ENCODE peak calls at places on chromosomes 2 and 18, in seven cellular contexts. O is GM23338, B is PC-9, S is MM.1S, K is hepatocyte, W is OCI-LY7, J is PC-3. U is an unnamed sample.

GRCh38 chr18:65288908-65289307 is 461.9 kb upstream of the CDH7 start:
- DNase-seq in J (no peak), B (no peak), O (no peak), K (no peak), S (no peak), W (no peak), U (no peak)

GRCh38 chr2:132774189-132774588 is 104.2 kb upstream of the LYPD1 start:
- DNase-seq in O (no peak), B (no peak), W (no peak), K (no peak), S (no peak), J (no peak), U (no peak)

GRCh38 chr2:165839610-165840009 is 45.6 kb upstream of the GALNT3 start:
- DNase-seq in K (no peak), O (no peak), W (no peak), J (peak; percentile 73), S (no peak), B (no peak), U (peak; percentile 56)

GRCh38 chr2:101501443-101501842 is 26.5 kb upstream of the RFX8 start:
- DNase-seq in K (no peak), S (no peak), W (no peak), B (no peak), J (peak; percentile 72), O (no peak), U (peak; percentile 39)

GRCh38 chr18:40011201-40011600 is 1943.8 kb upstream of the PIK3C3 start:
- DNase-seq in J (no peak), O (no peak), K (no peak), S (no peak), B (no peak), W (no peak), U (no peak)

GRCh38 chr2:99624682-99625081 is 134.9 kb upstream of the REV1 start:
- DNase-seq in S (no peak), W (no peak), J (no peak), K (no peak), B (no peak), O (peak; percentile 7), U (no peak)

GRCh38 chr2:230330725-230331124 is 3.7 kb downstream of the SP140L start:
- DNase-seq in K (no peak), B (no peak), O (no peak), J (no peak), S (no peak), W (no peak), U (no peak)

GRCh38 chr2:1010373-1011017 is 59.8 kb downstream of the SNTG2 start:
- DNase-seq in S (no peak), W (no peak), K (peak; percentile 14), B (no peak), J (no peak), O (no peak), U (no peak)

GRCh38 chr2:69789762-69790600 is 39.5 kb upstream of the GMCL1 start:
- DNase-seq in S (no peak), O (peak; percentile 54), B (no peak), W (peak; percentile 46), J (no peak), K (no peak), U (peak; percentile 59)

GRCh38 chr2:85826990-85827878 is 61.6 kb downstream of the ST3GAL5 start:
- DNase-seq in W (peak; percentile 76), S (peak; percentile 85), B (peak; percentile 49), K (peak; percentile 82), O (peak; percentile 93), J (peak; percentile 73), U (peak; percentile 88)

GRCh38 chr2:62604336-62604735 is 98.3 kb upstream of the TMEM17 start:
- DNase-seq in B (no peak), W (no peak), O (no peak), K (no peak), J (peak; percentile 82), S (no peak), U (peak; percentile 20)

GRCh38 chr2:1486670-1487069 is 73.4 kb downstream of the TPO start:
- DNase-seq in J (no peak), W (no peak), K (no peak), O (no peak), B (no peak), S (no peak), U (no peak)

GRCh38 chr18:36298113-36298701 is 694 bp downstream of the FHOD3 start:
- DNase-seq in K (no peak), J (no peak), O (peak; percentile 72), B (no peak), W (no peak), S (no peak), U (peak; percentile 55)

GRCh38 chr2:74396149-74396548 is 16.0 kb upstream of the DCTN1 start:
- DNase-seq in S (no peak), K (no peak), J (no peak), W (no peak), O (no peak), B (no peak), U (no peak)

GRCh38 chr2:30110773-30111172 is 36.0 kb upstream of the YPEL5 start:
- DNase-seq in W (no peak), O (no peak), J (peak; percentile 34), S (no peak), B (no peak), K (no peak), U (peak; percentile 45)

DNA sequence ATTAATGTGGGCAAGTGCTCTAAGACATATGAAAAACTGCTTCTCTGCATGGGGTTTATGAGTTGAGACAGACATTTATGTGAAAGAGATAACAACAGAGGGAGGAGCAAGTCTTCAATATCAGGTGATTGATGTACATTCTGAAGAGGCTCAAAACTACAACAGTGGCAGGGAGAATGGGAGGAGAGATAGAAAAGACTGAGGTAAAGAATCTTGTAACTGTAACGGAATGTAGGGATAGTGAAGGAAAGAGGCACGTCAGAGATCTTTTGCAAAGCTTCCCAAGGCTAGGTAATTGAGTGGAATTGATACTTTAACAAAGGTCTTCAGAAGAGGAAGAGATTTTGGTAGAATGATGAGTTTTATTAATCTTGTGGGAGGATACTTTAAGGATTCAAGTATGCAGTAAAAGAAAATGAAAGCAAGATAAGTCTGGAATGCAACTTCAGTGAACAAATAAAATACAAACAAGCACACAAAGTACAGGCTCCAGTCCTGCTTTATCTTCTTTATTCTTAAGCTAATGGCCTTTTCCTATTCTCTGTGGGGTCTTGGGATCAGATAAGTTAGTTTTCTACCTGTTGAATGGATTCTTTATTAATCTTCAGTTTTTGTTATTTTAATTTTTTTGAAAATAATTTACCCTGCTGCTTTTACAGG is 15.0 kb downstream of the SMAD4 start:
- DNase-seq in J (no peak), O (peak; percentile 26), S (no peak), W (no peak), B (no peak), K (no peak), U (peak; percentile 23)
- H3K9me2 ChIP-seq in J (no peaks in the 10 kb centered on the region), O (no peaks in the 10 kb centered on the region), S (no peaks in the 10 kb centered on the region), W (no peaks in the 10 kb centered on the region), B (no peaks in the 10 kb centered on the region), K (no peaks in the 10 kb centered on the region), U (no peaks in the 10 kb centered on the region)

DNA sequence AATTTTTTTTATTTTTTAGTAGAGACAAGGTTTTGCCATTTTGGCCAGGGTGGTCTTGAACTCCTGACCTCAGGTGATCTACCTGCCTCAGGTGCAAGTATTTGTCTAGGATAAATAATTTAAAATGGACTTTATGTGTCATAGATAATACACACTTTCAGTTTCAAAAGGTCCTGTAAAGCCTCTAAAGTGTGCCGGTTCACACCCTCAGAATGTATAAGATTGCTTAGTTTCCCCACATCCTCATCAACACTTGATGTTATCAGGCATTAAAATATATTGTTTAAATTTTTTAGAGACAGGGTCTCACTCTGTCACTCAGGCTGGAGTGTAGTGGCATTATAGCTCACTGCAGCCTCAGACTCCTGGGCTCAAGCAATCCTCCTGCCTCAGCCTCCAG is 170.5 kb downstream of the ANKRD44 start:
- DNase-seq in J (no peak), K (no peak), W (no peak), S (no peak), B (no peak), O (no peak), U (no peak)
- H3K4me1 ChIP-seq in J (peaks cover 21% of the 10 kb centered on the region), K (no peaks in the 10 kb centered on the region), W (peaks cover 75% of the 10 kb centered on the region), S (no peaks in the 10 kb centered on the region), B (peaks cover 19% of the 10 kb centered on the region), O (no peaks in the 10 kb centered on the region), U (peaks cover 18% of the 10 kb centered on the region)

GRCh38 chr18:60235164-60235563 is 137.4 kb downstream of the MC4R start:
- DNase-seq in J (peak; percentile 16), O (peak; percentile 48), B (no peak), S (no peak), W (no peak), K (no peak), U (no peak)

DNA sequence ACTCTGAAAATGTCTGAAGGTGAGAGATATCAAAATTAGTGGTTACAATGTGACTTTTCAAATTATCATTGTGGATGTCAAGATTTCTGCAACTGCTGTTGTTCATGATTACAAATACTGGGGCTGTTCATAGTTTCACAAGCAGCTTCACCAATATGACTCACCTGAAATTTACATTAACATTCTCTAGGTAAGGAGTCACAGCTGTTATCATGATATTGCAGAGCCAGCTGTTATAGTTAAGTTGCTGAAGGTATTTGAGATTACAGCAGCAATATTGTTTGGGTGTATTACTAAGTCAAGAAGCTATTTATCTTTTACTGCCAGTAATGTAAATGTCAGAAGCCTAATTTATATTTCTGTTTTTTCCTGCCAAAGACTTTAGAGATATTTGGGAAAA is 140.0 kb downstream of the MC4R start:
- DNase-seq in K (peak; percentile 30), W (no peak), O (no peak), B (peak; percentile 79), J (peak; percentile 89), S (no peak), U (peak; percentile 53)
- H3K27ac ChIP-seq in K (no peak overlapping the region), W (no peak overlapping the region), O (no peak overlapping the region), B (peak overlapping the region; percentile 25), J (peak overlapping the region; percentile 22), S (no peak overlapping the region), U (no peak overlapping the region)

GRCh38 chr2:47172156-47172921 is 17.2 kb upstream of the STPG4 start:
- DNase-seq in W (no peak), S (no peak), B (peak; percentile 30), K (peak; percentile 46), O (no peak), J (peak; percentile 74), U (peak; percentile 53)

GRCh38 chr2:47177042-47177565 is 22.0 kb upstream of the STPG4 start:
- DNase-seq in K (no peak), B (peak; percentile 68), J (peak; percentile 42), W (no peak), O (no peak), S (no peak), U (no peak)

GRCh38 chr2:47174731-47175361 is 19.7 kb upstream of the STPG4 start:
- DNase-seq in K (peak; percentile 61), B (peak; percentile 98), O (peak; percentile 45), S (peak; percentile 75), W (peak; percentile 53), J (peak; percentile 85), U (peak; percentile 82)

GRCh38 chr2:47172922-47173695 is 18.0 kb upstream of the STPG4 start:
- DNase-seq in K (no peak), B (peak; percentile 33), J (no peak), S (no peak), W (no peak), O (no peak), U (peak; percentile 39)

DNA sequence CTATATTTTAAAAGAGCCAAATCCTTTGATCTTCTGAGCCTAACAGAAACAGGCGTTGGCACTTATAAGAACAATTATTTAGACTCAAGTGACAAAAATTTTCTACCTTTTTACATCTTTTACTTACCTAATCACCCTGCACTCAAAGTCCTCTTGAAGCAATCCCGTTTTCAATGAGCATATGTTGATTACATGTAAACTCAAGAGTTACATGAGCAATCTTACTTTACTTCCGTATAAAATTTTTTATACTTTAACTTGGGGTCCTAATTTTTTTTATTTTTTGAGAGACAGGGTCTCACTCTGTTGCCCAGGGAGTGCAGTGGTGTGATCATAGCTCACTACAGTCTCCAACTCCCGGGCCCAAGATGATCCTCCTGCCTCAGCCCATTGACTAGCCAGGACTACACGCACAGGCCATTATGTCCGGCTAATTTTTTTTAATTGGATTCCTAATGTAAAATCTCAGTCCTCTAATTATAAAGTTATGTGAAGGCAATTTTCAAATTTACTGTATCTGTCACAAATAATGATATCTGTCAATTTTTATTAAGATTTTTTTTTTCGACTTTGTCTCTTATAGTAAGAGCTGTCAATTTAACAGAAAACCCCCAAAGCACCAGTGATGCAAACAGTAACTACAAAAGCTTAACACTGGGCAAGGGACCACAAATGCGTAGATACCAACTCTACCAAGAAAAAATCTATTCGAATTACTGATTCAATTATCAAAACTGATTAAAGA is 19.1 kb upstream of the STPG4 start:
- DNase-seq in J (no peak), O (no peak), B (no peak), W (no peak), K (no peak), S (peak; percentile 12), U (peak; percentile 62)
- H3K9me2 ChIP-seq in J (no peaks in the 10 kb centered on the region), O (no peaks in the 10 kb centered on the region), B (no peaks in the 10 kb centered on the region), W (no peaks in the 10 kb centered on the region), K (no peaks in the 10 kb centered on the region), S (no peaks in the 10 kb centered on the region), U (no peaks in the 10 kb centered on the region)

U was measured in GM23248.